ENCODE peak calls at places on chromosome 20, in nine cellular contexts. One of them, this sample, is unnamed.

GRCh38 chr20:53804920-53805894 is 211.6 kb upstream of the ZNF217 start:
- DNase-seq in stimulated activated naive B cell treated with anti-CD40 and anti-IgM and Interleukin-4, amounts not matched to agents 10 μg/mL and 1 μg/mL and 100 μg/mL, for 72 hours: no peak
- DNase-seq in Peyer's patch: no peak
- DNase-seq in Calu3: no peak
- DNase-seq in fibroblast of lung: no peak
- DNase-seq in Panc1: no peak
- DNase-seq in fibroblast of mammary gland: no peak
- DNase-seq in HT-29: no peak
- DNase-seq in GM13977: no peak
- DNase-seq in this sample: no peak

GRCh38 chr20:48198951-48199431 is 413.7 kb upstream of the SULF2 start:
- DNase-seq in Peyer's patch: no peak
- DNase-seq in stimulated activated naive B cell treated with anti-CD40 and anti-IgM and Interleukin-4, amounts not matched to agents 10 μg/mL and 1 μg/mL and 100 μg/mL, for 72 hours: no peak
- DNase-seq in GM13977: no peak
- DNase-seq in HT-29: peak
- DNase-seq in fibroblast of lung: no peak
- DNase-seq in Calu3: no peak
- DNase-seq in Panc1: no peak
- DNase-seq in fibroblast of mammary gland: peak
- DNase-seq in this sample: no peak

GRCh38 chr20:4973330-4974097 is 27.8 kb downstream of the SLC23A2 start:
- DNase-seq in fibroblast of lung: peak
- DNase-seq in stimulated activated naive B cell treated with anti-CD40 and anti-IgM and Interleukin-4, amounts not matched to agents 10 μg/mL and 1 μg/mL and 100 μg/mL, for 72 hours: peak
- DNase-seq in Calu3: peak
- DNase-seq in Panc1: peak
- DNase-seq in HT-29: peak
- DNase-seq in Peyer's patch: peak
- DNase-seq in fibroblast of mammary gland: peak
- DNase-seq in GM13977: peak
- DNase-seq in this sample: peak

GRCh38 chr20:62309198-62309944 is 6.6 kb downstream of the ADRM1 start:
- DNase-seq in stimulated activated naive B cell treated with anti-CD40 and anti-IgM and Interleukin-4, amounts not matched to agents 10 μg/mL and 1 μg/mL and 100 μg/mL, for 72 hours: no peak
- DNase-seq in HT-29: no peak
- DNase-seq in GM13977: no peak
- DNase-seq in Calu3: no peak
- DNase-seq in Panc1: no peak
- DNase-seq in Peyer's patch: no peak
- DNase-seq in fibroblast of lung: no peak
- DNase-seq in fibroblast of mammary gland: no peak
- DNase-seq in this sample: no peak

GRCh38 chr20:49766979-49767419 is 45.6 kb upstream of the SLC9A8 start:
- DNase-seq in HT-29: no peak
- DNase-seq in GM13977: no peak
- DNase-seq in stimulated activated naive B cell treated with anti-CD40 and anti-IgM and Interleukin-4, amounts not matched to agents 10 μg/mL and 1 μg/mL and 100 μg/mL, for 72 hours: no peak
- DNase-seq in Peyer's patch: no peak
- DNase-seq in fibroblast of mammary gland: no peak
- DNase-seq in Panc1: no peak
- DNase-seq in fibroblast of lung: no peak
- DNase-seq in Calu3: no peak
- DNase-seq in this sample: no peak

GRCh38 chr20:59253325-59253724 is 47.1 kb upstream of the EDN3 start:
- DNase-seq in fibroblast of lung: no peak
- DNase-seq in fibroblast of mammary gland: no peak
- DNase-seq in Peyer's patch: no peak
- DNase-seq in Panc1: no peak
- DNase-seq in GM13977: no peak
- DNase-seq in Calu3: no peak
- DNase-seq in HT-29: no peak
- DNase-seq in stimulated activated naive B cell treated with anti-CD40 and anti-IgM and Interleukin-4, amounts not matched to agents 10 μg/mL and 1 μg/mL and 100 μg/mL, for 72 hours: no peak
- DNase-seq in this sample: no peak

GRCh38 chr20:550611-551010 is 7.0 kb upstream of the CSNK2A1 start:
- DNase-seq in GM13977: no peak
- DNase-seq in fibroblast of mammary gland: no peak
- DNase-seq in fibroblast of lung: no peak
- DNase-seq in Panc1: no peak
- DNase-seq in Calu3: no peak
- DNase-seq in Peyer's patch: no peak
- DNase-seq in HT-29: no peak
- DNase-seq in stimulated activated naive B cell treated with anti-CD40 and anti-IgM and Interleukin-4, amounts not matched to agents 10 μg/mL and 1 μg/mL and 100 μg/mL, for 72 hours: no peak
- DNase-seq in this sample: no peak

GRCh38 chr20:62254021-62254724 is 15.9 kb downstream of the OSBPL2 start:
- DNase-seq in GM13977: no peak
- DNase-seq in Calu3: no peak
- DNase-seq in stimulated activated naive B cell treated with anti-CD40 and anti-IgM and Interleukin-4, amounts not matched to agents 10 μg/mL and 1 μg/mL and 100 μg/mL, for 72 hours: no peak
- DNase-seq in Panc1: no peak
- DNase-seq in Peyer's patch: no peak
- DNase-seq in HT-29: no peak
- DNase-seq in fibroblast of lung: no peak
- DNase-seq in fibroblast of mammary gland: no peak
- DNase-seq in this sample: no peak

GRCh38 chr20:47785900-47786762 is 850 bp upstream of the SULF2 start:
- DNase-seq in fibroblast of mammary gland: peak
- DNase-seq in HT-29: peak
- DNase-seq in stimulated activated naive B cell treated with anti-CD40 and anti-IgM and Interleukin-4, amounts not matched to agents 10 μg/mL and 1 μg/mL and 100 μg/mL, for 72 hours: peak
- DNase-seq in Peyer's patch: peak
- DNase-seq in fibroblast of lung: peak
- DNase-seq in GM13977: peak
- DNase-seq in Panc1: no peak
- DNase-seq in Calu3: peak
- DNase-seq in this sample: peak

GRCh38 chr20:46894971-46895905 is 595 bp downstream of the EYA2 start:
- DNase-seq in Calu3: peak
- DNase-seq in Panc1: no peak
- DNase-seq in stimulated activated naive B cell treated with anti-CD40 and anti-IgM and Interleukin-4, amounts not matched to agents 10 μg/mL and 1 μg/mL and 100 μg/mL, for 72 hours: no peak
- DNase-seq in GM13977: no peak
- DNase-seq in fibroblast of lung: peak
- DNase-seq in HT-29: no peak
- DNase-seq in fibroblast of mammary gland: peak
- DNase-seq in Peyer's patch: no peak
- DNase-seq in this sample: no peak

GRCh38 chr20:38883081-38883980 is 42.9 kb upstream of the FAM83D start:
- DNase-seq in GM13977: no peak
- DNase-seq in stimulated activated naive B cell treated with anti-CD40 and anti-IgM and Interleukin-4, amounts not matched to agents 10 μg/mL and 1 μg/mL and 100 μg/mL, for 72 hours: no peak
- DNase-seq in HT-29: no peak
- DNase-seq in fibroblast of mammary gland: peak
- DNase-seq in fibroblast of lung: no peak
- DNase-seq in Panc1: no peak
- DNase-seq in Peyer's patch: peak
- DNase-seq in Calu3: no peak
- DNase-seq in this sample: no peak

GRCh38 chr20:41094656-41095055 is 42.7 kb upstream of the PLCG1 start:
- DNase-seq in fibroblast of mammary gland: peak
- DNase-seq in Calu3: no peak
- DNase-seq in Panc1: no peak
- DNase-seq in stimulated activated naive B cell treated with anti-CD40 and anti-IgM and Interleukin-4, amounts not matched to agents 10 μg/mL and 1 μg/mL and 100 μg/mL, for 72 hours: no peak
- DNase-seq in Peyer's patch: no peak
- DNase-seq in GM13977: no peak
- DNase-seq in HT-29: no peak
- DNase-seq in fibroblast of lung: peak
- DNase-seq in this sample: no peak

GRCh38 chr20:415820-416322 is 7.8 kb downstream of the RBCK1 start:
- DNase-seq in Panc1: no peak
- DNase-seq in fibroblast of lung: peak
- DNase-seq in fibroblast of mammary gland: peak
- DNase-seq in Calu3: no peak
- DNase-seq in Peyer's patch: peak
- DNase-seq in GM13977: no peak
- DNase-seq in stimulated activated naive B cell treated with anti-CD40 and anti-IgM and Interleukin-4, amounts not matched to agents 10 μg/mL and 1 μg/mL and 100 μg/mL, for 72 hours: no peak
- DNase-seq in HT-29: no peak
- DNase-seq in this sample: no peak